ENCODE peak calls at places on chromosomes 13 and 19, in five cellular contexts. E is HFF-Myc; Y is activated CD8-positive, alpha-beta T cell treated with anti-CD3 and anti-CD28 coated beads for 36 hours; U is lower lobe of right lung; D is BE2C. N is an unnamed sample.

GRCh38 chr13:49419292-49419691 is 24.6 kb downstream of the CAB39L start:
- DNase-seq in Y (no peak), U (no peak), E (no peak), D (no peak), N (no peak)

GRCh38 chr13:49996951-49997895 is at the start of gene TRIM13:
- DNase-seq in D (peak), Y (peak), E (peak), U (peak), N (peak)

GRCh38 chr13:108629353-108629752 is at the start of gene MYO16:
- DNase-seq in D (no peak), U (no peak), Y (no peak), E (no peak), N (no peak)

GRCh38 chr19:29677001-29677781 is 11.9 kb downstream of the PLEKHF1 start:
- DNase-seq in D (no peak), U (no peak), Y (peak), E (no peak), N (no peak)

GRCh38 chr13:106369858-106370257 is 165.6 kb downstream of the EFNB2 start:
- DNase-seq in U (no peak), E (no peak), Y (no peak), D (no peak), N (no peak)

GRCh38 chr13:43872181-43872580 is 7.4 kb downstream of the CCDC122 start:
- DNase-seq in U (no peak), D (no peak), Y (no peak), E (no peak), N (no peak)

GRCh38 chr13:113002206-113002821 is 33.3 kb downstream of the MCF2L start:
- DNase-seq in Y (no peak), D (peak), U (no peak), E (no peak), N (no peak)

GRCh38 chr13:71320452-71320851 is 546.6 kb downstream of the DACH1 start:
- DNase-seq in U (no peak), D (peak), Y (peak), E (peak), N (no peak)

GRCh38 chr13:36358352-36358751 is 12.2 kb upstream of the SPART start:
- DNase-seq in U (no peak), Y (no peak), D (no peak), E (no peak), N (no peak)

GRCh38 chr13:109976206-109976997 is 190.0 kb upstream of the IRS2 start:
- DNase-seq in U (no peak), Y (no peak), D (no peak), E (no peak), N (no peak)

GRCh38 chr19:39607561-39607960 is 5.2 kb downstream of the LGALS13 start:
- DNase-seq in U (no peak), D (no peak), Y (no peak), E (no peak), N (no peak)

GRCh38 chr19:33048806-33049676 is 15.6 kb downstream of the RHPN2 start:
- DNase-seq in U (no peak), Y (no peak), D (no peak), E (no peak), N (no peak)

GRCh38 chr13:111859361-111860105 is 207.4 kb upstream of the SOX1 start:
- DNase-seq in Y (no peak), E (no peak), D (no peak), U (no peak), N (no peak)

GRCh38 chr13:66811445-66811844 is 418.7 kb downstream of the PCDH9 start:
- DNase-seq in E (no peak), Y (no peak), D (no peak), U (no peak), N (no peak)

GRCh38 chr19:16336571-16336970 is 11.9 kb downstream of the KLF2 start:
- DNase-seq in D (no peak), Y (no peak), E (no peak), U (no peak), N (no peak)

GRCh38 chr19:46631481-46631880 is 4.5 kb downstream of the GNG8 start:
- DNase-seq in Y (no peak), D (peak), U (no peak), E (no peak), N (no peak)

GRCh38 chr19:2095338-2095938 is 688 bp downstream of the MOB3A start:
- DNase-seq in Y (peak), E (no peak), D (no peak), U (no peak), N (no peak)

GRCh38 chr19:42289556-42290041 is 12.3 kb upstream of the PRR19 start:
- DNase-seq in Y (no peak), D (no peak), U (no peak), E (no peak), N (no peak)

GRCh38 chr13:75038315-75038881 is 443.6 kb downstream of the TBC1D4 start:
- DNase-seq in Y (no peak), U (no peak), E (no peak), D (no peak), N (no peak)

GRCh38 chr13:86020350-86021002 is 221.3 kb upstream of the SLITRK6 start:
- DNase-seq in U (no peak), D (no peak), Y (no peak), E (no peak), N (no peak)

GRCh38 chr19:47391510-47392223 is 27.7 kb downstream of the MEIS3 start:
- DNase-seq in Y (peak), U (peak), D (peak), E (peak), N (peak)

GRCh38 chr19:3284759-3285646 is 60.5 kb downstream of the CELF5 start:
- DNase-seq in E (no peak), Y (peak), D (peak), U (peak), N (no peak)

GRCh38 chr19:11257827-11258380 is 4.4 kb downstream of the DOCK6 start:
- DNase-seq in D (no peak), U (no peak), E (no peak), Y (no peak), N (no peak)

GRCh38 chr19:11256189-11256588 is 6.1 kb downstream of the DOCK6 start:
- DNase-seq in E (no peak), D (no peak), U (no peak), Y (no peak), N (no peak)

GRCh38 chr19:11252665-11253355 is 9.5 kb downstream of the DOCK6 start:
- DNase-seq in D (no peak), U (no peak), Y (no peak), E (no peak), N (no peak)

GRCh38 chr19:11251650-11252314 is 10.5 kb downstream of the DOCK6 start:
- DNase-seq in D (no peak), Y (no peak), U (no peak), E (no peak), N (no peak)

GRCh38 chr19:11254662-11255061 is 7.7 kb downstream of the DOCK6 start:
- DNase-seq in Y (no peak), E (no peak), D (no peak), U (no peak), N (no peak)
- TF ChIP-seq CTCF in Y (no peak), E (no peak), D (peak), U (no peak), N (no peak)

GRCh38 chr19:7333198-7334118 is 15.3 kb upstream of the ARHGEF18 start:
- DNase-seq in U (no peak), Y (no peak), E (no peak), D (no peak), N (no peak)

GRCh38 chr19:7326105-7326877 is 22.4 kb upstream of the ARHGEF18 start:
- DNase-seq in U (no peak), D (peak), E (no peak), Y (peak), N (no peak)

GRCh38 chr19:7331446-7331845 is 17.3 kb upstream of the ARHGEF18 start:
- DNase-seq in E (no peak), D (no peak), Y (no peak), U (no peak), N (no peak)

GRCh38 chr19:7327802-7328201 is 20.9 kb upstream of the ARHGEF18 start:
- DNase-seq in E (no peak), Y (no peak), D (no peak), U (no peak), N (no peak)

GRCh38 chr19:7328647-7329046 is 20.1 kb upstream of the ARHGEF18 start:
- DNase-seq in U (no peak), D (no peak), Y (no peak), E (no peak), N (no peak)
- TF ChIP-seq CTCF in U (no peak), D (no peak), Y (no peak), E (no peak), N (no peak)

GRCh38 chr19:44626067-44626624 is 12.8 kb downstream of the IGSF23 start:
- DNase-seq in Y (no peak), E (peak), U (no peak), D (no peak), N (no peak)
- TF ChIP-seq CTCF in Y (no peak), E (no peak), U (no peak), D (no peak), N (no peak)

GRCh38 chr19:51808333-51808986 is 13.5 kb downstream of the FPR3 start:
- DNase-seq in U (no peak), E (peak), Y (no peak), D (no peak), N (no peak)
- TF ChIP-seq CTCF in U (no peak), E (no peak), Y (no peak), D (peak), N (no peak)

DNA sequence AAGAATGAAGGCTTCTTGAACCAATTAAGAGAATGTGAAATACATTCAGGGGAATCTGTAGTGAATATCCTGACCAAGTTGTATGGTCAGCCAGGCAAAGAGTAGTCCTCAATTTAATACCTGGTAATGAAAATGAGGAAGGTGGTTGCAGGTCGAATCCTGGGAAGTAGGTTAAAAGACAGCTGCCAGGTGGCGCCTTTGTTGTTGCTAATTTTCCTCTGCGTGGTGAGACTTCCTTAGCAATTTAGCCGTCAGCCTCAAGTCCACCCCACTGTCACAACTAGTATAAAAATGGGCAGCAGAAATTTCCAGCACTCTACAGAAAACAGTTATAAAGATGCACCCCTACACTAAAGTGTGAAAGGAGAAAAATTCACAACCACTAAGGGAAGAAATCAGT is 235.7 kb downstream of the NHLRC3 start:
- DNase-seq in D (no peak), Y (peak), E (no peak), U (no peak), N (no peak)
- TF ChIP-seq CTCF in D (no peak), Y (no peak), E (no peak), U (no peak), N (no peak)

GRCh38 chr19:10187315-10187714 is 7.4 kb downstream of the DNMT1 start:
- DNase-seq in U (no peak), E (no peak), Y (no peak), D (no peak), N (no peak)

GRCh38 chr19:10192922-10193321 is 1.8 kb downstream of the DNMT1 start:
- DNase-seq in U (no peak), Y (peak), D (no peak), E (no peak), N (no peak)

GRCh38 chr19:10191347-10191746 is 3.4 kb downstream of the DNMT1 start:
- DNase-seq in Y (no peak), D (no peak), U (no peak), E (peak), N (no peak)

GRCh38 chr19:10193666-10194499 is 870 bp downstream of the DNMT1 start:
- DNase-seq in E (no peak), Y (peak), U (no peak), D (peak), N (no peak)

GRCh38 chr19:10189631-10190425 is 4.9 kb downstream of the DNMT1 start:
- DNase-seq in E (no peak), U (no peak), Y (peak), D (no peak), N (no peak)
- TF ChIP-seq CTCF in E (no peak), U (no peak), Y (no peak), D (no peak), N (no peak)